ENCODE peak calls at places on chromosomes 11 and 22, in five cellular contexts. One of them, this sample, is unnamed.

GRCh38 chr11:13141731-13142724 is 132.9 kb downstream of the RASSF10 start:
- DNase-seq in H9: no peak
- DNase-seq in mesenchymal stem cell: no peak
- DNase-seq in mesendoderm: no peak
- DNase-seq in trophoblast cell: no peak
- DNase-seq in this sample: no peak

GRCh38 chr11:124481365-124482323 is 36.1 kb upstream of the OR8B8 start:
- DNase-seq in H9: peak; percentile 69
- DNase-seq in mesenchymal stem cell: peak; percentile 81
- DNase-seq in mesendoderm: peak; percentile 83
- DNase-seq in trophoblast cell: peak; percentile 18
- DNase-seq in this sample: peak; percentile 52

GRCh38 chr11:13745165-13745564 is 76.7 kb downstream of the FAR1 start:
- DNase-seq in H9: no peak
- DNase-seq in mesenchymal stem cell: no peak
- DNase-seq in mesendoderm: no peak
- DNase-seq in trophoblast cell: no peak
- DNase-seq in this sample: peak; percentile 2

GRCh38 chr11:93133710-93134109 is 64.1 kb downstream of the SLC36A4 start:
- DNase-seq in H9: no peak
- DNase-seq in mesenchymal stem cell: peak; percentile 43
- DNase-seq in mesendoderm: no peak
- DNase-seq in trophoblast cell: peak; percentile 14
- DNase-seq in this sample: peak; percentile 82

GRCh38 chr22:48857202-48857805 is 970.4 kb downstream of the BRD1 start:
- DNase-seq in H9: peak; percentile 8
- DNase-seq in mesenchymal stem cell: no peak
- DNase-seq in mesendoderm: no peak
- DNase-seq in trophoblast cell: no peak
- DNase-seq in this sample: no peak

GRCh38 chr11:29119691-29120328 is 897.0 kb downstream of the KCNA4 start:
- DNase-seq in H9: no peak
- DNase-seq in mesenchymal stem cell: peak; percentile 97
- DNase-seq in mesendoderm: no peak
- DNase-seq in trophoblast cell: no peak
- DNase-seq in this sample: peak; percentile 99

GRCh38 chr11:19725379-19726079 is 12.9 kb downstream of the NAV2 start:
- DNase-seq in H9: no peak
- DNase-seq in mesenchymal stem cell: no peak
- DNase-seq in mesendoderm: peak; percentile 36
- DNase-seq in trophoblast cell: peak; percentile 95
- DNase-seq in this sample: no peak

GRCh38 chr11:109939176-109939810 is 153.9 kb upstream of the ZC3H12C start:
- DNase-seq in H9: no peak
- DNase-seq in mesenchymal stem cell: peak; percentile 86
- DNase-seq in mesendoderm: peak; percentile 85
- DNase-seq in trophoblast cell: peak; percentile 50
- DNase-seq in this sample: peak; percentile 84

GRCh38 chr11:48017105-48017874 is 36.9 kb downstream of the PTPRJ start:
- DNase-seq in H9: no peak
- DNase-seq in mesenchymal stem cell: no peak
- DNase-seq in mesendoderm: no peak
- DNase-seq in trophoblast cell: no peak
- DNase-seq in this sample: no peak

GRCh38 chr11:72718101-72718501 is 34.1 kb downstream of the ARAP1 start:
- DNase-seq in H9: no peak
- DNase-seq in mesenchymal stem cell: no peak
- DNase-seq in mesendoderm: no peak
- DNase-seq in trophoblast cell: no peak
- DNase-seq in this sample: no peak

GRCh38 chr11:8081591-8082021 is 595 bp downstream of the TUB start:
- DNase-seq in H9: no peak
- DNase-seq in mesenchymal stem cell: peak; percentile 19
- DNase-seq in mesendoderm: no peak
- DNase-seq in trophoblast cell: no peak
- DNase-seq in this sample: peak; percentile 22

DNA sequence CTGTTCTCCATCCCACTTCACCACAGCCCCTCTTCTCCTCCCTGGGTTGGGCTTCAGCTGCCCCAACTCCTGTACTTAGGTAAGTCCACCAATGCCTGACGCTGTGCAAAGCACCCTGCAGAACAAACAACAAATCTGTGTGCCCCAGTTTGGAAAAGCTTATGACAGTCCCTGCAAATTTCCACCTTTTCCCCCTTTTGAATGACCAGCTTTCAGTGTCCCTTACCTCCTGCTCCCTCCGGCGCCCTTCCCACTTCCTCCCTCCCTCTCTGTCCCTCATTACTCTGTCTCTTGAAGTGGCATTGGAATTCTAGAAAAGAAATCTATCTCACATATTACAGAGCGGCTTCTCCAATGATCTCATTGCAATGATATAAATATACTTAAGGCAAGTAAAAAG is 352.9 kb upstream of the B3GAT1 start:
- DNase-seq in H9: no peak
- DNase-seq in mesenchymal stem cell: no peak
- DNase-seq in mesendoderm: no peak
- DNase-seq in trophoblast cell: no peak
- DNase-seq in this sample: no peak
- H4K8ac ChIP-seq in H9: no peak overlapping the region
- H4K8ac ChIP-seq in mesenchymal stem cell: no peak overlapping the region
- H4K8ac ChIP-seq in mesendoderm: no peak overlapping the region
- H4K8ac ChIP-seq in trophoblast cell: no peak overlapping the region
- H4K8ac ChIP-seq in this sample: no peak overlapping the region

GRCh38 chr22:31615940-31616314 is 46.1 kb downstream of the PISD start:
- DNase-seq in H9: no peak
- DNase-seq in mesenchymal stem cell: no peak
- DNase-seq in mesendoderm: no peak
- DNase-seq in trophoblast cell: no peak
- DNase-seq in this sample: no peak
- H4K8ac ChIP-seq in H9: no peak overlapping the region
- H4K8ac ChIP-seq in mesenchymal stem cell: no peak overlapping the region
- H4K8ac ChIP-seq in mesendoderm: no peak overlapping the region
- H4K8ac ChIP-seq in trophoblast cell: no peak overlapping the region
- H4K8ac ChIP-seq in this sample: no peak overlapping the region

DNA sequence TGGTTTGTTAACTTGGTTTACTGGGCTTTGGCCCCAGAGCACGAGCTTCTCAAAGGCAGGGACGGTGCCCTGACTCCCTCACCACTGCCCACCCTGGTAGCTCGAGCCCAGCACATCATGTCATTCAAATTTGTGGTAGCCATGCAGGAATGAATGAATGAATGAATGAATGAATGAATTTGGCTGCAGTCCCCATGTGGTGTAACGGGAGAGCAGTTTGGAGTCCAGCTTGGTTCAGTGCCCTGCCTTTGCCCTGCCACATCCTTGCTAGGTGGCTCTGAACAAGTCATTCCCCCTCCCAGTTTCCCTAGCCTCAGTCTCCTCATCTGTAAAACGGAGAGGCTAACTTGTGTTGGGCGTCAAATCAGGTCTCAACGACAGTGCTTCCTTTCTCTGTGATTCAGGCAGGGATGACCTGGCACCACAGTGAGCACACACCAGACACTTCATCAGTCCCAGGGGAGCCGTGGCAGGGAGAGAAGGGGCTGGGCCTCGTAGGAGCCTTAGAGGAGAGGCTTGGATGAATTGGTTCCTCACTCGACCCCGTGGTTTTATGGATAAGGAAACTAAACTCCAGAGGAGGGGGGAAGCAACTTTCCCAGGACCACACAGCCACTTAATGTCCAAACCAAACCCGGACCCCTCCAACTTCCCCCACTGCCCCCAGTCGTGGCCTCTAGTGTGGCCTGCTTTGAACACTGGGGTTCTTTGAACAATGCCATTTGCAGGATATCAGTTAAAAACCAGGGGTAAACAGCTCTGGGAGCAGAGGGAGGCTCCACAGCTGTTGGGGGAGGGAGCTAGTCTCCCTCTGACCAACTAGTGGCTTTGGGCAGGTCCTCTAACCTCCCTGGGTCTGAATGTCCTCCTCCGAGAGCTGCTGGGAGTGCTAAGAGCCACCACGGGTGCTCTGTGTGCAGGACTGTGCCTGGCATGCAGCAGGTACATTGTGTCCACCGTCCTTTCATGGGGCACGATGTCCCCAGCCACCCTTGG is 86.2 kb downstream of the CACNA1I start:
- DNase-seq in H9: no peak
- DNase-seq in mesenchymal stem cell: no peak
- DNase-seq in mesendoderm: no peak
- DNase-seq in trophoblast cell: no peak
- DNase-seq in this sample: no peak
- H4K8ac ChIP-seq in H9: no peak overlapping the region
- H4K8ac ChIP-seq in mesenchymal stem cell: no peak overlapping the region
- H4K8ac ChIP-seq in mesendoderm: no peak overlapping the region
- H4K8ac ChIP-seq in trophoblast cell: no peak overlapping the region
- H4K8ac ChIP-seq in this sample: no peak overlapping the region

GRCh38 chr11:65615229-65615949 is at the start of gene PCNX3:
- DNase-seq in H9: peak; percentile 100
- DNase-seq in mesenchymal stem cell: peak; percentile 100
- DNase-seq in mesendoderm: peak; percentile 100
- DNase-seq in trophoblast cell: peak; percentile 100
- DNase-seq in this sample: peak; percentile 100

GRCh38 chr11:65613091-65613928 is 711 bp downstream of the MAP3K11 start:
- DNase-seq in H9: no peak
- DNase-seq in mesenchymal stem cell: no peak
- DNase-seq in mesendoderm: no peak
- DNase-seq in trophoblast cell: no peak
- DNase-seq in this sample: no peak

GRCh38 chr11:65611758-65612603 is 2.0 kb downstream of the MAP3K11 start:
- DNase-seq in H9: no peak
- DNase-seq in mesenchymal stem cell: peak; percentile 54
- DNase-seq in mesendoderm: peak; percentile 36
- DNase-seq in trophoblast cell: no peak
- DNase-seq in this sample: peak; percentile 26

GRCh38 chr11:65611028-65611757 is 2.8 kb downstream of the MAP3K11 start:
- DNase-seq in H9: no peak
- DNase-seq in mesenchymal stem cell: no peak
- DNase-seq in mesendoderm: peak; percentile 55
- DNase-seq in trophoblast cell: no peak
- DNase-seq in this sample: no peak

DNA sequence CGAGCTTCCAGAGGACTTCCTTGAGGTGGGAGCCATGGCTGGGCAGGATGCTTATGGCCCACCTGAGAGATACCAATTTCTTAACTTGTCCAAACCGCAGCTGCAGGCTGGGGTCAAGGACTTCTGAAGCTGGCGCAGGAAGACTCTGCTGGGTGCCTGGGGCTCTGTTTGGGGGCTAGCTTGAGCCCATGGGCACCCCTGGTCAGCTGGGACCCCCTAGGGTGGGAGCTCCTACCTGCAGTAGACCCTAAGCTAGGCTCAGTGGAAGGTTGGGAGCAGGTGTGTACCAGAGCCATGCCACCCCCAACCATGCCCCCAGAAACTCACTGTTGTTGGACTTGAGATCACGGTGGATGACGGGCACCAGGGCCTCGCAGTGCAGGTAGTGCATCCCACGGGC is 1.3 kb downstream of the MAP3K11 start:
- DNase-seq in H9: no peak
- DNase-seq in mesenchymal stem cell: no peak
- DNase-seq in mesendoderm: no peak
- DNase-seq in trophoblast cell: no peak
- DNase-seq in this sample: no peak
- H4K8ac ChIP-seq in H9: no peak overlapping the region
- H4K8ac ChIP-seq in mesenchymal stem cell: no peak overlapping the region
- H4K8ac ChIP-seq in mesendoderm: no peak overlapping the region
- H4K8ac ChIP-seq in trophoblast cell: no peak overlapping the region
- H4K8ac ChIP-seq in this sample: no peak overlapping the region

DNA sequence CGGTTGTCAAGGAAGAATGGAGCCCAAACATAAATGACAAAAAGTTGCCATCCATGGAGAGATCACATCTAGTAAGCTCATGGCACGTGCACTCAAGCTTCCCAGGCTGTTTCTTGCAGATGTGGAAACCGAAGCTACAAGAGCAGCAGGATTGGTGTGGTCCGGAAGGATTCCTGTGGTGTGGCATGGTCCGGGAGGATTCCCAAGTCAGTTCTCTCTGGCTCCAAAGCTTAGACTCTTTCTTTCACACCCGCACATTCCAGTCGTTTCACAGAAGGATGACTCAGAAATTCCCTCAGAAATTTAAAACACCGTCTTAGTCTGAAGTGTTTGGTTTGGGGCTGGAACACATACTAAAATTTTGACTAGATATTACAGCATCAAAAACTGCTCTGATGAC is 78.0 kb upstream of the DRD2 start:
- DNase-seq in H9: peak; percentile 73
- DNase-seq in mesenchymal stem cell: peak; percentile 95
- DNase-seq in mesendoderm: peak; percentile 94
- DNase-seq in trophoblast cell: peak; percentile 93
- DNase-seq in this sample: peak; percentile 89
- H4K8ac ChIP-seq in H9: no peak overlapping the region
- H4K8ac ChIP-seq in mesenchymal stem cell: no peak overlapping the region
- H4K8ac ChIP-seq in mesendoderm: no peak overlapping the region
- H4K8ac ChIP-seq in trophoblast cell: no peak overlapping the region
- H4K8ac ChIP-seq in this sample: peak overlapping the region; percentile 41

GRCh38 chr11:38131535-38131934 is 1533.5 kb upstream of the RAG2 start:
- DNase-seq in H9: no peak
- DNase-seq in mesenchymal stem cell: no peak
- DNase-seq in mesendoderm: no peak
- DNase-seq in trophoblast cell: no peak
- DNase-seq in this sample: no peak
- H4K8ac ChIP-seq in H9: no peak overlapping the region
- H4K8ac ChIP-seq in mesenchymal stem cell: no peak overlapping the region
- H4K8ac ChIP-seq in mesendoderm: no peak overlapping the region
- H4K8ac ChIP-seq in trophoblast cell: no peak overlapping the region
- H4K8ac ChIP-seq in this sample: no peak overlapping the region

GRCh38 chr11:27471588-27472397 is 797 bp downstream of the LGR4 start:
- DNase-seq in H9: peak; percentile 61
- DNase-seq in mesenchymal stem cell: peak; percentile 28
- DNase-seq in mesendoderm: peak; percentile 65
- DNase-seq in trophoblast cell: peak; percentile 60
- DNase-seq in this sample: no peak
- H4K8ac ChIP-seq in H9: no peak overlapping the region
- H4K8ac ChIP-seq in mesenchymal stem cell: peak overlapping the region; percentile 86
- H4K8ac ChIP-seq in mesendoderm: no peak overlapping the region
- H4K8ac ChIP-seq in trophoblast cell: peak overlapping the region; percentile 26
- H4K8ac ChIP-seq in this sample: no peak overlapping the region

DNA sequence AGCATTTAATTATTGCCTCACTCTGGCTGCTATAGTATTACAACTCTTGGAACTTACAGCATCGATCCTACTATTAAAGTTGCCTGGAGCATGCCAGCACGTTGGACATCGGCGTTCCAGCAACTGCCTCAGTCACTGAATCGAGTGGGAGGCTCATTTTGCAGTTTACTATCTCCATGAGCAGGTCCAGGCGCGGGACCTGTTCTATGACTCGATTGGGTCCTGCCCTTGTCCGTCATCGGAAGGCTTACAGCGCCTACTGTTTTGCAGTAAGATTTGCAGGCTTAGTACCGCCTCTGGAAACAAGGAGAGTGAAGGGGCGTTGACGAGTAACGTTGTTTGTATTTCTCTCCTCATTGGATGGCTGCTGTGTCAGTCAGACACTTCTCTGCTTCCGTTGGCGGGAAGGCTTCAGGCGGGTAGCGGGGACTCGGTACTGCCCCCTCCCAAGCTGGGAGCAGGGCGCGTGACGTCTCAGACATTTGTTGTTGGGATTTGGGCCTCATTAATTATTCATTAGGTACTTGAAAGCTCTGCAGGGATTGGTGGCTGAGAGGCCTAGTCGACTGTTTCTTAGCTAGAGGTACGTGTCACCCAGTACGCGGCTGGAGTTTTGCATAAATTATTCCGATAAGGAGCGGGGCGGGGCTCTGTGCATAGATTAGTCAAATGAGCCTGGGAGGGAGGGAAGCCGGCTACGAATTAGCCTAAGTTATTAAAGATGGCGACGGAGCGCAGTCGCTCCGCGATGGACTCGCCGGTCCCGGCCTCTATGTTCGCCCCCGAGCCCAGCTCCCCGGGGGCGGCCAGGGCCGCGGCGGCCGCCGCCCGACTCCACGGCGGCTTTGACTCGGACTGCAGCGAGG is at the start of gene GTPBP1:
- DNase-seq in H9: peak; percentile 100
- DNase-seq in mesenchymal stem cell: peak; percentile 100
- DNase-seq in mesendoderm: peak; percentile 100
- DNase-seq in trophoblast cell: peak; percentile 100
- DNase-seq in this sample: peak; percentile 100
- H4K8ac ChIP-seq in H9: peak within 1 kb of the TSS; percentile 73
- H4K8ac ChIP-seq in mesenchymal stem cell: peak within 1 kb of the TSS; percentile 42
- H4K8ac ChIP-seq in mesendoderm: peak within 1 kb of the TSS; percentile 43
- H4K8ac ChIP-seq in trophoblast cell: peak within 1 kb of the TSS; percentile 49
- H4K8ac ChIP-seq in this sample: no peak within 1 kb of the TSS